ENCODE peak calls at places on chromosomes 16 and 17, in nine cellular contexts. T is right lobe of liver, A is tibial nerve, E is body of pancreas, I is upper lobe of left lung, S is IMR-90, L is breast epithelium, B is sigmoid colon, H is adrenal gland. G is an unnamed sample.
A peak's percentile ranks its signal among the peaks of the same experiment; 100 is the strongest.

GRCh38 chr17:19262650-19263620 is 25.8 kb downstream of the EPN2 start:
- DNase-seq in H (no peak), L (no peak), A (no peak), E (no peak), S (peak; percentile 69), T (no peak), B (peak; percentile 52), I (no peak), G (no peak)

GRCh38 chr16:27431773-27432599 is 30.0 kb downstream of the IL21R start:
- DNase-seq in T (no peak), I (no peak), A (no peak), B (peak; percentile 17), E (no peak), S (peak; percentile 45), L (no peak), H (no peak), G (no peak)

GRCh38 chr16:47141773-47142468 is 1.8 kb downstream of the NETO2 start:
- DNase-seq in E (peak; percentile 81), A (peak; percentile 76), L (peak; percentile 79), S (peak; percentile 83), T (peak; percentile 83), H (peak; percentile 86), B (peak; percentile 81), I (no peak), G (peak; percentile 70)

GRCh38 chr17:3557768-3558583 is at the start of gene TRPV3:
- DNase-seq in A (no peak), E (peak; percentile 75), L (no peak), B (no peak), T (peak; percentile 85), H (peak; percentile 53), I (peak; percentile 89), S (no peak), G (peak; percentile 15)

GRCh38 chr17:34254651-34255380 is at the start of gene CCL2:
- DNase-seq in B (peak; percentile 92), E (peak; percentile 49), T (peak; percentile 35), L (no peak), I (no peak), A (peak; percentile 81), S (peak; percentile 85), H (peak; percentile 79), G (peak; percentile 73)

GRCh38 chr16:17275076-17275732 is 195.6 kb downstream of the XYLT1 start:
- DNase-seq in T (no peak), I (no peak), B (no peak), H (peak; percentile 24), A (no peak), L (no peak), S (no peak), E (peak; percentile 65), G (no peak)

GRCh38 chr17:59763861-59764260 is 56.4 kb downstream of the VMP1 start:
- DNase-seq in L (no peak), I (no peak), T (no peak), B (no peak), A (no peak), S (peak; percentile 95), E (no peak), H (no peak), G (no peak)

GRCh38 chr16:28166394-28167208 is 45.2 kb downstream of the XPO6 start:
- DNase-seq in S (peak; percentile 81), T (no peak), B (no peak), L (no peak), I (no peak), A (no peak), E (no peak), H (no peak), G (no peak)

GRCh38 chr17:63998050-63998720 is at the start of gene PRR29:
- DNase-seq in S (peak; percentile 31), H (peak; percentile 80), I (peak; percentile 94), A (no peak), L (peak; percentile 57), T (peak; percentile 81), E (peak; percentile 79), B (peak; percentile 77), G (peak; percentile 33)

GRCh38 chr16:31780342-31780741 is 93.3 kb upstream of the ZNF267 start:
- DNase-seq in L (no peak), E (no peak), A (no peak), T (no peak), S (no peak), B (no peak), I (no peak), H (no peak), G (no peak)

GRCh38 chr16:31785126-31785525 is 88.5 kb upstream of the ZNF267 start:
- DNase-seq in S (no peak), H (no peak), T (no peak), I (no peak), B (no peak), E (no peak), A (no peak), L (no peak), G (no peak)
- H3K9me3 ChIP-seq in S (peaks cover 8% of the 10 kb centered on the region), H (peaks cover 5% of the 10 kb centered on the region), T (peaks cover 4% of the 10 kb centered on the region), I (peaks cover 25% of the 10 kb centered on the region), B (peaks cover 18% of the 10 kb centered on the region), E (peaks cover 51% of the 10 kb centered on the region), A (peaks cover 9% of the 10 kb centered on the region), L (peaks cover 26% of the 10 kb centered on the region), G (no peaks in the 10 kb centered on the region)

GRCh38 chr16:69922200-69922599 is 28.9 kb upstream of the CLEC18A start:
- DNase-seq in A (no peak), T (no peak), E (no peak), S (no peak), B (no peak), L (no peak), I (no peak), H (no peak), G (no peak)
- H3K4me3 ChIP-seq in A (no peak overlapping the region), T (no peak overlapping the region), E (no peak overlapping the region), S (no peak overlapping the region), B (no peak overlapping the region), L (no peak overlapping the region), I (no peak overlapping the region), H (no peak overlapping the region), G (no peak overlapping the region)

GRCh38 chr17:36001862-36002603 is 680 bp upstream of the CCL15 start:
- DNase-seq in I (no peak), H (no peak), B (no peak), T (peak; percentile 78), A (no peak), S (no peak), L (no peak), E (peak; percentile 81), G (no peak)
- TF ChIP-seq POLR2A in I (no peak), H (no peak), B (no peak), T (no peak), A (no peak), S (no peak), L (no peak), E (no peak), G (no peak)

DNA sequence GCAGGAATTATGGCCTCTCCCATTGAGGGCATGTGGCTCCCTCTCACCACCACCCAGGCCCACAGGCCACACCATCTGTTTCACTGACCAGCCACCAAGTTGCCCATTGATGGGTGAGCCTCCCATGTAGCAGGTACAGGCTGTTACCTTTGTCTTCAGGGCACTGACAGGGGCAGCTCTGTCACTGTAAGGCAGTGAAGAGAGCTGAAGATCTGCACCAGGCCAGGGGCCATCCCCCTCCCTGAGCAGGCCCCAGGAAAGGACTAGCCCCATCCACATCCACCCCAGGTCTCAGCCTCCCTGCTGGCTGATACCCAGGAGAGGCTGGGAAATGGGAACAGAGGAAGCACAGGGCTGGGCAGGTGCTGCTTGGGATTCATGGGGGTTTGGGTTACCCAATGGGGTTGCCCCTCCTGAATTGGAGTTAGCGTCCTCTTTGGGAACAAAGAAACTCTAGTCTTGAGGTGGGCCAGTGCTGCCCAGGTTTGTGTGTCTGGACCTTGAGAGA is 1691.4 kb downstream of the TP53TG3F start:
- DNase-seq in I (no peak), T (no peak), A (no peak), H (no peak), B (no peak), L (no peak), E (no peak), S (no peak), G (no peak)
- H3K9me3 ChIP-seq in I (no peaks in the 10 kb centered on the region), T (no peaks in the 10 kb centered on the region), A (no peaks in the 10 kb centered on the region), H (no peaks in the 10 kb centered on the region), B (no peaks in the 10 kb centered on the region), L (peaks cover 23% of the 10 kb centered on the region), E (no peaks in the 10 kb centered on the region), S (peaks cover 36% of the 10 kb centered on the region), G (no peaks in the 10 kb centered on the region)

GRCh38 chr16:71230122-71230845 is at the start of gene HYDIN:
- DNase-seq in E (peak; percentile 90), I (peak; percentile 88), S (peak; percentile 30), L (peak; percentile 83), H (peak; percentile 82), T (peak; percentile 20), B (no peak), A (no peak), G (peak; percentile 55)
- H3K4me3 ChIP-seq in E (peak within 1 kb of the TSS; percentile 18), I (no peak within 1 kb of the TSS), S (no peak within 1 kb of the TSS), L (peak within 1 kb of the TSS; percentile 52), H (no peak within 1 kb of the TSS), T (no peak within 1 kb of the TSS), B (no peak within 1 kb of the TSS), A (no peak within 1 kb of the TSS), G (peak within 1 kb of the TSS; percentile 23)

GRCh38 chr17:80991645-80992076 is at the start of gene CHMP6:
- DNase-seq in H (peak; percentile 80), L (no peak), E (peak; percentile 78), T (peak; percentile 80), I (peak; percentile 97), B (peak; percentile 87), S (peak; percentile 76), A (peak; percentile 62), G (peak; percentile 61)
- TF ChIP-seq POLR2A in H (no peak), L (no peak), E (peak; percentile 34), T (peak; percentile 45), I (no peak), B (no peak), S (no peak), A (peak; percentile 27), G (no peak)

G was measured in prostate gland.